ENCODE peak calls at places on chromosomes 3 and 15, in six cellular contexts. N is mucosa of descending colon, A is PC-9, T is GM12878, J is suprapubic skin, H is ovary. O is an unnamed sample. For H3K4me1, the result is how much of the 10 kb centered on the place peaks cover.

GRCh38 chr3:192901435-192901834 is 16.2 kb downstream of the MB21D2 start:
- DNase-seq in N (no peak), A (peak), T (no peak), J (no peak), H (no peak), O (no peak)

GRCh38 chr3:99700637-99701268 is 62.4 kb downstream of the COL8A1 start:
- DNase-seq in N (no peak), A (no peak), T (no peak), J (no peak), H (no peak), O (no peak)

GRCh38 chr15:87740655-87741344 is 515.7 kb downstream of the NTRK3 start:
- DNase-seq in N (no peak), A (no peak), T (no peak), J (no peak), H (no peak), O (no peak)

GRCh38 chr3:169152319-169152718 is 511.2 kb downstream of the MECOM start:
- DNase-seq in N (no peak), A (no peak), T (no peak), J (no peak), H (no peak), O (no peak)

GRCh38 chr15:39095218-39095879 is 485.5 kb upstream of the THBS1 start:
- DNase-seq in N (no peak), A (no peak), T (no peak), J (no peak), H (no peak), O (no peak)

GRCh38 chr3:40855871-40856270 is 331.1 kb downstream of the ZNF621 start:
- DNase-seq in N (no peak), A (no peak), T (no peak), J (no peak), H (no peak), O (no peak)

GRCh38 chr3:115912372-115912771 is 289.1 kb downstream of the GAP43 start:
- DNase-seq in N (no peak), A (no peak), T (no peak), J (no peak), H (no peak), O (no peak)

GRCh38 chr15:40823572-40824343 is 4.8 kb downstream of the PPP1R14D start:
- DNase-seq in N (no peak), A (peak), T (no peak), J (no peak), H (no peak), O (no peak)

GRCh38 chr3:101995371-101996046 is 146.2 kb downstream of the NFKBIZ start:
- DNase-seq in N (no peak), A (no peak), T (no peak), J (no peak), H (no peak), O (no peak)

GRCh38 chr3:48952510-48953118 is 34.0 kb downstream of the ARIH2 start:
- DNase-seq in N (peak), A (no peak), T (no peak), J (no peak), H (no peak), O (no peak)

GRCh38 chr3:35772364-35773009 is 133.2 kb downstream of the ARPP21 start:
- DNase-seq in N (no peak), A (no peak), T (no peak), J (no peak), H (no peak), O (no peak)

GRCh38 chr3:23987376-23987775 is 42.3 kb downstream of the NR1D2 start:
- DNase-seq in N (no peak), A (no peak), T (no peak), J (no peak), H (no peak), O (no peak)

GRCh38 chr3:49807427-49808114 is 4.5 kb downstream of the INKA1 start:
- DNase-seq in N (no peak), A (no peak), T (no peak), J (no peak), H (no peak), O (no peak)

DNA sequence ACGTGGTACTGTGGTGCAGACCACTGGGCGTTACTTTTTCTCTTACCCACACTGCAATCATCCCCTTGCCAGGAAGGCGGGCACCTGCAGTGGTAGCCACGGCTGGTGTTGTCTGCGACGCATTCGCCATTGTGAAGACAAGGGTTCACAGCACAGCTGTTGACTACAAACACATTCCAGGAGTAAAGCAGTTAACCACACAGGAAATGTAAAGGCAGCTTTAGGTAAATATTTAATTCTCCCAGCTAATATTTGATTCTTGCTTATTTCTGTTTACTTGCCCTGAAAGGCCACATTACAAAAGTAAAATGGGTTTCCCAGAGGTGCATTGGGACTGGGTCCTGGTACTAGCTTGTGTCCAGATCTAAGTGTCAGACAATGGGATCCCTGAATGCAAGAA is 45.4 kb downstream of the HEG1 start:
- DNase-seq in N (no peak), A (no peak), T (no peak), J (no peak), H (no peak), O (no peak)
- H3K4me1 ChIP-seq in N (under half), A (under half), T (under half), J (under half), H (under half), O (under half)

GRCh38 chr3:152334761-152335160 is 66.0 kb downstream of the MBNL1 start:
- DNase-seq in N (no peak), A (no peak), T (no peak), J (no peak), H (no peak), O (no peak)
- H3K4me1 ChIP-seq in N (under half), A (under half), T (under half), J (under half), H (under half), O (half or more)

GRCh38 chr3:129104498-129105079 is 17.0 kb downstream of the RAB43 start:
- DNase-seq in N (no peak), A (no peak), T (no peak), J (no peak), H (no peak), O (no peak)
- H3K4me1 ChIP-seq in N (under half), A (under half), T (under half), J (under half), H (under half), O (under half)

DNA sequence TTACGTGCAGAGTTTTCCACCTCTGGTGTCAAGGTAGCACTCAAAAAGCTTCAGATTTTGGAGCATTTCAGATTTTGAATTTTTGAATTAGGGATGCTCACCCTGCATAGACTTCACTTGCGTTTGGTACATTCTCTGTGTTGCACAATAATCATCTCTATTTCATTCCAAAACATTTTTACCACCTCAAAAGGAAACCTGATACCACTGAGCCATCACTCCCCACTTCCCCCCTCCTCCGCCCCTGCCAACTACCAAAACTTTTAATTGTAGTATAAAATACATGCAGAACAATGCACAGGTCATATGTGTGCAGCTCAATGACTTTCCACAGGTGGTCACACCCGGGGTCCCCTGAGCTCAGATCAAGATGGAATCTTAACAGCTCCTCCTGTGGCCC is 208.8 kb downstream of the SV2B start:
- DNase-seq in N (no peak), A (no peak), T (no peak), J (no peak), H (no peak), O (no peak)
- H3K4me1 ChIP-seq in N (under half), A (under half), T (under half), J (under half), H (under half), O (under half)

GRCh38 chr3:11050666-11051323 is 58.2 kb downstream of the SLC6A1 start:
- DNase-seq in N (no peak), A (no peak), T (no peak), J (no peak), H (no peak), O (no peak)
- H3K4me1 ChIP-seq in N (under half), A (under half), T (under half), J (under half), H (under half), O (under half)

DNA sequence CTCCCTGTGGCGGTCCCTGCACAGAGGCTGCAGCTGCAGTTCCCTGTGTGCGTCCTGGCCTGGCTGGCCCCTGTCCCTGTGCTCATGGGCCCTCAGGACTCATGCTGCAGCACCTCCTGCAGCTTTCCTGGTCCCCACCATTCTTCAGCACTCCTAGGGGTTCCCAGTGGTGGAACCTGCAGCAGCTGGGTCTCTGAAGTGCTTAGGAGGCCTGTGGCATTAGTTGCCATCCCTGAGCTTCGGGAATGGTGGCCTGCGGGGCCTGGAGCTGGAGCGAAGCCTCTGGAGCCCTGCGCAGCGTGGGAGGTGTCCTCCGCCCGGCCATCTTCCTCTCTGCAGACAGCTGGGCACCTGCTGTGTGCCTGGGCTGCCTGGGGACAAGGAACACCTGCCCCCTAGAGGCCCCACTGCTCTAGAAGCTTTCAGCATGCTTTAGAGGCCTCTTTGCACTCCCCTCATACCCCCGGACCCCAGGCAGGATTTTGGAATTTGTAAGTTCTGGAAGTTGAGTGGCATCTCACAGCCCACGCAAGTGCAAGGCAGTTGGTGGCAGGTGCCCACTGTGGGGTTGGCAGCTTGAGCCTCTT is 13.1 kb downstream of the PLXNA1 start:
- DNase-seq in N (no peak), A (no peak), T (no peak), J (no peak), H (no peak), O (no peak)
- H3K4me1 ChIP-seq in N (under half), A (under half), T (under half), J (half or more), H (under half), O (half or more)

GRCh38 chr3:14439501-14440167 is 37.2 kb downstream of the SLC6A6 start:
- DNase-seq in N (peak), A (no peak), T (no peak), J (no peak), H (peak), O (no peak)

GRCh38 chr3:14438929-14439328 is 36.5 kb downstream of the SLC6A6 start:
- DNase-seq in N (no peak), A (no peak), T (no peak), J (no peak), H (no peak), O (no peak)

GRCh38 chr3:14440531-14441239 is 38.3 kb downstream of the SLC6A6 start:
- DNase-seq in N (no peak), A (peak), T (no peak), J (no peak), H (no peak), O (no peak)

GRCh38 chr3:14441240-14441919 is 39.0 kb downstream of the SLC6A6 start:
- DNase-seq in N (no peak), A (peak), T (no peak), J (no peak), H (no peak), O (no peak)

DNA sequence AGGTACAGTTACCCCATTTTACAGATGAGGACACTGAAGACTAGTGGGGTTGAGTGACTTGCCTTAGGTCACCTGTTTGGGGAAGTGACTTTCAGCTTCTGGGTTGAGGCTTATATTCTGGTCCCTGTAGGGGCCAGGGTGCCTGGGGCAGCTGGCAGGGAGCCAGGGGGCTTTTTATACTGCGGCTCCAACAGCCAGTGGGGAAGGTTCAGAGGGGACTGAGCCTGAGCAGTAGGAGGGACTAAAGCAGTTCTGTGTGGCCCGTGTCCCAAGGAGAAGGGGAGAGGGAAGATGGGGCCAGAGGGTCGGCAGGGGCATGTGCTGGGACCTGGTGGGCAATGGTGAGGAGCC is 37.7 kb downstream of the SLC6A6 start:
- DNase-seq in N (no peak), A (no peak), T (no peak), J (no peak), H (no peak), O (no peak)
- H3K4me1 ChIP-seq in N (under half), A (half or more), T (under half), J (half or more), H (under half), O (under half)